ENCODE peak calls at places on chromosomes 16 and 17, in eight cellular contexts. One of them, this sample, is unnamed.

GRCh38 chr17:80248894-80249710 is 11.6 kb upstream of the RNF213 start:
- DNase-seq in brain microvascular endothelial cell: no peak
- DNase-seq in hepatocyte: no peak
- DNase-seq in coronary artery: no peak
- DNase-seq in heart left ventricle: no peak
- DNase-seq in body of pancreas: no peak
- DNase-seq in endothelial cell of umbilical vein: no peak
- DNase-seq in AG04450: no peak
- DNase-seq in this sample: no peak

GRCh38 chr17:16247589-16247984 is 30.6 kb downstream of the PIGL start:
- DNase-seq in brain microvascular endothelial cell: no peak
- DNase-seq in hepatocyte: peak
- DNase-seq in coronary artery: no peak
- DNase-seq in heart left ventricle: no peak
- DNase-seq in body of pancreas: no peak
- DNase-seq in endothelial cell of umbilical vein: no peak
- DNase-seq in AG04450: no peak
- DNase-seq in this sample: no peak

GRCh38 chr16:74035816-74036215 is 260.8 kb upstream of the PSMD7 start:
- DNase-seq in brain microvascular endothelial cell: peak
- DNase-seq in hepatocyte: peak
- DNase-seq in coronary artery: no peak
- DNase-seq in heart left ventricle: no peak
- DNase-seq in body of pancreas: no peak
- DNase-seq in endothelial cell of umbilical vein: no peak
- DNase-seq in AG04450: no peak
- DNase-seq in this sample: peak

GRCh38 chr17:38464723-38465419 is 36.6 kb downstream of the ARHGAP23 start:
- DNase-seq in brain microvascular endothelial cell: peak
- DNase-seq in hepatocyte: peak
- DNase-seq in coronary artery: peak
- DNase-seq in heart left ventricle: peak
- DNase-seq in body of pancreas: peak
- DNase-seq in endothelial cell of umbilical vein: peak
- DNase-seq in AG04450: peak
- DNase-seq in this sample: no peak

GRCh38 chr17:39963826-39964225 is 1.0 kb downstream of the GSDMA start:
- DNase-seq in brain microvascular endothelial cell: no peak
- DNase-seq in hepatocyte: no peak
- DNase-seq in coronary artery: no peak
- DNase-seq in heart left ventricle: no peak
- DNase-seq in body of pancreas: no peak
- DNase-seq in endothelial cell of umbilical vein: no peak
- DNase-seq in AG04450: no peak
- DNase-seq in this sample: no peak

GRCh38 chr17:57091186-57091618 is 6.2 kb downstream of the AKAP1 start:
- DNase-seq in brain microvascular endothelial cell: no peak
- DNase-seq in hepatocyte: no peak
- DNase-seq in coronary artery: peak
- DNase-seq in heart left ventricle: peak
- DNase-seq in body of pancreas: peak
- DNase-seq in endothelial cell of umbilical vein: no peak
- DNase-seq in AG04450: no peak
- DNase-seq in this sample: no peak

GRCh38 chr16:12172343-12172742 is 195.8 kb downstream of the SNX29 start:
- DNase-seq in brain microvascular endothelial cell: no peak
- DNase-seq in hepatocyte: no peak
- DNase-seq in coronary artery: no peak
- DNase-seq in heart left ventricle: no peak
- DNase-seq in body of pancreas: no peak
- DNase-seq in endothelial cell of umbilical vein: no peak
- DNase-seq in AG04450: no peak
- DNase-seq in this sample: no peak

GRCh38 chr17:30519707-30520106 is 42.5 kb downstream of the GOSR1 start:
- DNase-seq in brain microvascular endothelial cell: peak
- DNase-seq in hepatocyte: peak
- DNase-seq in coronary artery: no peak
- DNase-seq in heart left ventricle: no peak
- DNase-seq in body of pancreas: no peak
- DNase-seq in endothelial cell of umbilical vein: peak
- DNase-seq in AG04450: peak
- DNase-seq in this sample: no peak

GRCh38 chr16:11554054-11554453 is 32.7 kb downstream of the LITAF start:
- DNase-seq in brain microvascular endothelial cell: no peak
- DNase-seq in hepatocyte: no peak
- DNase-seq in coronary artery: no peak
- DNase-seq in heart left ventricle: no peak
- DNase-seq in body of pancreas: no peak
- DNase-seq in endothelial cell of umbilical vein: no peak
- DNase-seq in AG04450: no peak
- DNase-seq in this sample: no peak

GRCh38 chr17:74778960-74779359 is 2.8 kb upstream of the NAT9 start:
- DNase-seq in brain microvascular endothelial cell: peak
- DNase-seq in hepatocyte: no peak
- DNase-seq in coronary artery: no peak
- DNase-seq in heart left ventricle: no peak
- DNase-seq in body of pancreas: no peak
- DNase-seq in endothelial cell of umbilical vein: no peak
- DNase-seq in AG04450: no peak
- DNase-seq in this sample: no peak

GRCh38 chr17:5694507-5694906 is 110.2 kb upstream of the NLRP1 start:
- DNase-seq in brain microvascular endothelial cell: no peak
- DNase-seq in hepatocyte: no peak
- DNase-seq in coronary artery: no peak
- DNase-seq in heart left ventricle: no peak
- DNase-seq in body of pancreas: no peak
- DNase-seq in endothelial cell of umbilical vein: no peak
- DNase-seq in AG04450: no peak
- DNase-seq in this sample: peak

GRCh38 chr16:21326459-21326858 is 48.4 kb upstream of the CRYM start:
- DNase-seq in brain microvascular endothelial cell: no peak
- DNase-seq in hepatocyte: no peak
- DNase-seq in coronary artery: no peak
- DNase-seq in heart left ventricle: no peak
- DNase-seq in body of pancreas: no peak
- DNase-seq in endothelial cell of umbilical vein: no peak
- DNase-seq in AG04450: no peak
- DNase-seq in this sample: no peak

GRCh38 chr17:48604770-48605329 is at the start of gene HOXB6:
- DNase-seq in brain microvascular endothelial cell: no peak
- DNase-seq in hepatocyte: peak
- DNase-seq in coronary artery: no peak
- DNase-seq in heart left ventricle: no peak
- DNase-seq in body of pancreas: no peak
- DNase-seq in endothelial cell of umbilical vein: peak
- DNase-seq in AG04450: no peak
- DNase-seq in this sample: no peak

GRCh38 chr17:78747479-78747878 is 34.6 kb downstream of the CYTH1 start:
- DNase-seq in brain microvascular endothelial cell: no peak
- DNase-seq in hepatocyte: no peak
- DNase-seq in coronary artery: no peak
- DNase-seq in heart left ventricle: no peak
- DNase-seq in body of pancreas: no peak
- DNase-seq in endothelial cell of umbilical vein: no peak
- DNase-seq in AG04450: no peak
- DNase-seq in this sample: no peak

GRCh38 chr16:65663774-65664173 is 541.9 kb upstream of the CDH11 start:
- DNase-seq in brain microvascular endothelial cell: no peak
- DNase-seq in hepatocyte: no peak
- DNase-seq in coronary artery: no peak
- DNase-seq in heart left ventricle: no peak
- DNase-seq in body of pancreas: no peak
- DNase-seq in endothelial cell of umbilical vein: no peak
- DNase-seq in AG04450: no peak
- DNase-seq in this sample: no peak

GRCh38 chr17:5291683-5292082 is 9.6 kb downstream of the RABEP1 start:
- DNase-seq in brain microvascular endothelial cell: no peak
- DNase-seq in hepatocyte: no peak
- DNase-seq in coronary artery: no peak
- DNase-seq in heart left ventricle: no peak
- DNase-seq in body of pancreas: no peak
- DNase-seq in endothelial cell of umbilical vein: no peak
- DNase-seq in AG04450: no peak
- DNase-seq in this sample: no peak

GRCh38 chr17:50155115-50155819 is 4.8 kb upstream of the PPP1R9B start:
- DNase-seq in brain microvascular endothelial cell: no peak
- DNase-seq in hepatocyte: peak
- DNase-seq in coronary artery: no peak
- DNase-seq in heart left ventricle: no peak
- DNase-seq in body of pancreas: no peak
- DNase-seq in endothelial cell of umbilical vein: no peak
- DNase-seq in AG04450: no peak
- DNase-seq in this sample: no peak

DNA sequence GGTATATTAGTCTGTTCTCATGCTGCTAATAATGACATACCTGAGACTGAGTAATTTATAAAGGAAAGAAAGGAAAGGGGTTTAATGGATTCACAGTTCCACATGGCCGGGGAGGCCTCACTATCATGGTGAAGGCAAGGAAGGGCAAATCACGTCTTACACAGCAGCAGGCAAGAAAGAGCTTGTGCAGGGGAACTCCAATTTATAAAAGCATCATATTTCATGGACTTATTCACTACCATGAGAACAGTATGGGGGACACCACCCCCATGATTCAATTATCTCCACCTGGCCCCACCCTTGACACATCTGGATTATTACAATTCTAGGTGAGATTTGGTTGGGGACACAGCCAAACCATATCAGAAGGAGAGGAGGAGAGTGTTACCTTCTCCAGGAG is 17.7 kb upstream of the XYLT1 start:
- DNase-seq in brain microvascular endothelial cell: no peak
- DNase-seq in hepatocyte: no peak
- DNase-seq in coronary artery: no peak
- DNase-seq in heart left ventricle: no peak
- DNase-seq in body of pancreas: no peak
- DNase-seq in endothelial cell of umbilical vein: no peak
- DNase-seq in AG04450: no peak
- DNase-seq in this sample: no peak
- H3K27ac ChIP-seq in brain microvascular endothelial cell: no peak
- H3K27ac ChIP-seq in hepatocyte: no peak
- H3K27ac ChIP-seq in coronary artery: no peak
- H3K27ac ChIP-seq in heart left ventricle: no peak
- H3K27ac ChIP-seq in body of pancreas: no peak
- H3K27ac ChIP-seq in endothelial cell of umbilical vein: no peak
- H3K27ac ChIP-seq in AG04450: no peak
- H3K27ac ChIP-seq in this sample: no peak

DNA sequence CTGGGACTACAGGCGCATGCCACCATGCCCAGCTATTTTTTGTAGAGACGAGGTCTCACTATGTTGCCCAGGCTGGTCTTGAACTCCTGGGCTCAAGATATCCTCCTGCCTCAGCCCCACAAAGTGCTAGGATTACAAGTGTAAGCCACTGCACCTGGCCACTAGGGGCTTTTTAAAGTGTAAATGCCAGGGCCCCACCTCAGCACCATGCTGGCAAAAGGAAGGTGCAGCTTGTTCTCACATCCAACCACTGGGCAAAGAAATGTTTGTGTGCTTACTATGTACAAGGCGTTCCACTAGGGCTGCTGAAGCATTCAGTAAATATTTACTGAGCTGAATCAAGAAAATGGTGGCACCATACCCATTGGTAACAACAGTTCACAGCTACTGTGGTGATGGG is 22.6 kb downstream of the COG1 start:
- DNase-seq in brain microvascular endothelial cell: no peak
- DNase-seq in hepatocyte: no peak
- DNase-seq in coronary artery: no peak
- DNase-seq in heart left ventricle: no peak
- DNase-seq in body of pancreas: no peak
- DNase-seq in endothelial cell of umbilical vein: no peak
- DNase-seq in AG04450: no peak
- DNase-seq in this sample: no peak
- TF ChIP-seq CTCF in brain microvascular endothelial cell: peak
- TF ChIP-seq CTCF in hepatocyte: no peak
- TF ChIP-seq CTCF in coronary artery: no peak
- TF ChIP-seq CTCF in heart left ventricle: no peak
- TF ChIP-seq CTCF in body of pancreas: no peak
- TF ChIP-seq CTCF in endothelial cell of umbilical vein: no peak
- TF ChIP-seq CTCF in AG04450: peak
- TF ChIP-seq CTCF in this sample: peak

GRCh38 chr16:17377360-17378324 is 93.1 kb downstream of the XYLT1 start:
- DNase-seq in brain microvascular endothelial cell: no peak
- DNase-seq in hepatocyte: no peak
- DNase-seq in coronary artery: no peak
- DNase-seq in heart left ventricle: no peak
- DNase-seq in body of pancreas: no peak
- DNase-seq in endothelial cell of umbilical vein: no peak
- DNase-seq in AG04450: no peak
- DNase-seq in this sample: no peak
- H3K27ac ChIP-seq in brain microvascular endothelial cell: no peak
- H3K27ac ChIP-seq in hepatocyte: no peak
- H3K27ac ChIP-seq in coronary artery: peak
- H3K27ac ChIP-seq in heart left ventricle: no peak
- H3K27ac ChIP-seq in body of pancreas: no peak
- H3K27ac ChIP-seq in endothelial cell of umbilical vein: no peak
- H3K27ac ChIP-seq in AG04450: no peak
- H3K27ac ChIP-seq in this sample: no peak

DNA sequence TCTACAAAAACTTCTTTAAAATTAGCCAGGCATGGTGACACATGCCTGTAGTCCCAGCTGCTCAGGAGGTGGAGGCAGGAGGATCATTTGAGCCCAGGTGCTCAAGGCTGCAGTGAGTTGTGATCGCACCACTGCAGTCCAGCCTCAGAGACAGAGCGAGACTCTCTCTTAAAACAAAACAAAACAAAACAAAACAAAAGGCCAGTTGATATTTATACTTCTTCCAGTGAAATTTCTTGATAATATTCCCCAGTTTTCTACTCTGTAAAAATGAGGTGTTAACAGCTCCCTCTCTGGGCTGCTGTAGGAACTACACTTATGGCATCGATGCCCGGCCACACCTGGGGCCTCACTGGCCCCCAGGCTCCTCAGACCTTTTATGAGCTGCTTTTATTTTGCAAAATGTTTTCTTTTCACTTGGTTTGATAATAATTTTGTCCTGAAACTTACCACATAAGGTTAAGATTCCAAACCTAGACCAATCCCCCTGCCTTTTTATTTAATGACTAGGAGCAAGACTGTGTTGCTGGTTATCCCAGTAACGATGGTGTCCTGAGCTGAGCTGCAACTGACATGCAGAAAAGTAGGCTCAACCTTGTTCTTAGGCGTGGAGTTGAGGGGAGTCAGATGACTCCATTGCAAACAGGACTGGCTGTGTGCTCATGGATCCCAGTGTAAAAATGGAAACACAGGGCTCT is 17.6 kb downstream of the MAPK8IP3 start:
- DNase-seq in brain microvascular endothelial cell: peak
- DNase-seq in hepatocyte: peak
- DNase-seq in coronary artery: no peak
- DNase-seq in heart left ventricle: no peak
- DNase-seq in body of pancreas: peak
- DNase-seq in endothelial cell of umbilical vein: peak
- DNase-seq in AG04450: no peak
- DNase-seq in this sample: peak
- TF ChIP-seq CTCF in brain microvascular endothelial cell: peak
- TF ChIP-seq CTCF in hepatocyte: peak
- TF ChIP-seq CTCF in coronary artery: peak
- TF ChIP-seq CTCF in heart left ventricle: peak
- TF ChIP-seq CTCF in body of pancreas: peak
- TF ChIP-seq CTCF in endothelial cell of umbilical vein: peak
- TF ChIP-seq CTCF in AG04450: peak
- TF ChIP-seq CTCF in this sample: peak

GRCh38 chr17:59356543-59357218 is 25.2 kb downstream of the YPEL2 start:
- DNase-seq in brain microvascular endothelial cell: no peak
- DNase-seq in hepatocyte: no peak
- DNase-seq in coronary artery: no peak
- DNase-seq in heart left ventricle: no peak
- DNase-seq in body of pancreas: no peak
- DNase-seq in endothelial cell of umbilical vein: no peak
- DNase-seq in AG04450: no peak
- DNase-seq in this sample: no peak
- H3K27ac ChIP-seq in brain microvascular endothelial cell: no peak
- H3K27ac ChIP-seq in hepatocyte: no peak
- H3K27ac ChIP-seq in coronary artery: peak
- H3K27ac ChIP-seq in heart left ventricle: peak
- H3K27ac ChIP-seq in body of pancreas: no peak
- H3K27ac ChIP-seq in endothelial cell of umbilical vein: no peak
- H3K27ac ChIP-seq in AG04450: peak
- H3K27ac ChIP-seq in this sample: no peak